ENCODE peak calls at places on chromosome 13, in four cellular contexts. F is CD8-positive, alpha-beta T cell; L is HCT116; A is A549. H is an unnamed sample.

GRCh38 chr13:94708031-94708571 is 4.2 kb downstream of the SOX21 start:
- DNase-seq in F (no peak), L (no peak), A (no peak), H (peak; percentile 44)

GRCh38 chr13:70237131-70237530 is 128.9 kb upstream of the KLHL1 start:
- DNase-seq in F (no peak), L (no peak), A (no peak), H (no peak)

GRCh38 chr13:66424417-66424816 is 805.7 kb downstream of the PCDH9 start:
- DNase-seq in F (no peak), L (no peak), A (no peak), H (no peak)

GRCh38 chr13:84479656-84480055 is 597.4 kb upstream of the SLITRK1 start:
- DNase-seq in F (no peak), L (peak; percentile 21), A (no peak), H (no peak)

GRCh38 chr13:80083516-80084085 is 257.3 kb downstream of the SPRY2 start:
- DNase-seq in F (no peak), L (no peak), A (no peak), H (no peak)

GRCh38 chr13:110711778-110712070 is 1.8 kb upstream of the ING1 start:
- DNase-seq in F (no peak), L (no peak), A (no peak), H (no peak)

GRCh38 chr13:49608932-49609331 is 19.4 kb upstream of the ARL11 start:
- DNase-seq in F (no peak), L (no peak), A (no peak), H (no peak)

GRCh38 chr13:106802917-106803316 is 235.0 kb upstream of the ARGLU1 start:
- DNase-seq in F (no peak), L (no peak), A (no peak), H (no peak)

GRCh38 chr13:93758575-93758974 is 532.0 kb downstream of the GPC6 start:
- DNase-seq in F (no peak), L (no peak), A (no peak), H (no peak)

GRCh38 chr13:76852991-76853390 is 33.2 kb downstream of the KCTD12 start:
- DNase-seq in F (no peak), L (no peak), A (no peak), H (no peak)

GRCh38 chr13:52092087-52092486 is 36.8 kb downstream of the NEK5 start:
- DNase-seq in F (no peak), L (no peak), A (no peak), H (no peak)

GRCh38 chr13:53398051-53398450 is 369.4 kb downstream of the OLFM4 start:
- DNase-seq in F (no peak), L (no peak), A (no peak), H (no peak)

GRCh38 chr13:28754698-28755545 is 36.2 kb upstream of the SLC46A3 start:
- DNase-seq in F (no peak), L (peak; percentile 19), A (peak; percentile 40), H (peak; percentile 25)

GRCh38 chr13:40470665-40471064 is 195.8 kb downstream of the FOXO1 start:
- DNase-seq in F (no peak), L (no peak), A (no peak), H (no peak)

GRCh38 chr13:98228661-98229349 is 51.7 kb upstream of the RNF113B start:
- DNase-seq in F (no peak), L (no peak), A (no peak), H (no peak)

GRCh38 chr13:92806215-92806614 is 420.4 kb upstream of the GPC6 start:
- DNase-seq in F (no peak), L (no peak), A (no peak), H (peak; percentile 3)

GRCh38 chr13:83085186-83085900 is 796.9 kb downstream of the SLITRK1 start:
- DNase-seq in F (no peak), L (no peak), A (no peak), H (no peak)

GRCh38 chr13:77698211-77699058 is 948 bp downstream of the SLAIN1 start:
- DNase-seq in F (peak; percentile 66), L (no peak), A (no peak), H (peak; percentile 71)

GRCh38 chr13:57314897-57315520 is 148.0 kb downstream of the PRR20E start:
- DNase-seq in F (no peak), L (no peak), A (no peak), H (no peak)

GRCh38 chr13:111385182-111385857 is 64.9 kb downstream of the TEX29 start:
- DNase-seq in F (no peak), L (no peak), A (no peak), H (no peak)

GRCh38 chr13:51020600-51020999 is 90.5 kb downstream of the C13orf42 start:
- DNase-seq in F (no peak), L (no peak), A (no peak), H (no peak)

GRCh38 chr13:64817721-64818120 is 2412.4 kb downstream of the PCDH9 start:
- DNase-seq in F (no peak), L (no peak), A (no peak), H (no peak)

GRCh38 chr13:102039264-102039663 is 362.6 kb downstream of the FGF14 start:
- DNase-seq in F (no peak), L (no peak), A (no peak), H (no peak)

GRCh38 chr13:42970824-42971669 is 21.0 kb downstream of the EPSTI1 start:
- DNase-seq in F (no peak), L (peak; percentile 61), A (peak; percentile 53), H (peak; percentile 54)

GRCh38 chr13:31050486-31051400 is 111.0 kb downstream of the HSPH1 start:
- DNase-seq in F (no peak), L (no peak), A (no peak), H (no peak)

GRCh38 chr13:50236898-50237318 is 221.7 kb downstream of the KCNRG start:
- DNase-seq in F (peak; percentile 37), L (no peak), A (no peak), H (peak; percentile 62)

GRCh38 chr13:73837147-73837546 is 297.1 kb downstream of the KLF12 start:
- DNase-seq in F (no peak), L (no peak), A (no peak), H (no peak)

GRCh38 chr13:73832203-73832602 is 302.0 kb downstream of the KLF12 start:
- DNase-seq in F (no peak), L (no peak), A (peak; percentile 6), H (no peak)

GRCh38 chr13:73833331-73834070 is 300.7 kb downstream of the KLF12 start:
- DNase-seq in F (no peak), L (no peak), A (no peak), H (no peak)

DNA sequence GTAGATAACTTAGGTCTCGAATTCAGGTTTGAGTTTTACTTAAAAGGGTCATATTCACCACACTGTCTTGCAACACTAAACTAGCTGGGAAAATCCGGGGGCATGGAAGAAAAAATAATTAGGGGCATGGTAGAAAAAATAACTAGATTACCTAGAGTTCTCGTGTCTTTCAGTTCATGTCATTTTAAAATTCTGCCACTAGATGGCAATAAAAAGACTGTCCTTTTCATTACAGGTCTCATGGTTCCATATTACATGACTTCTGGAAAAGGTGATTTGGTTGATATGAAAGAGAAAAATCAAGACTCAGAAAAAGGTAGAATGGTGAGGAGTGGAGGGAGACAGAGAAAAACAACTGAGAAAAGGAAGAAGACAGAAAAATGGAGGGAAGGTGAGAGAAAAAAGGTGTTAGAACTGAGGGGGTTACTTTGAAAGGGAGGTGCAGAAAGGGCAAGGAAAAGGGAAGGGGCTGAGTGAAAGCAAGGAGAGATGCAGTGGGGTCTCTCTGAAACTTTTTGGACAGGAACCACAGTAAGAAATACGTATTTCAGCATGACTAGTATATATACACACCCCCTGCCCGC is 299.0 kb downstream of the KLF12 start:
- DNase-seq in F (no peak), L (peak; percentile 22), A (peak; percentile 30), H (peak; percentile 42)
- TF ChIP-seq CTCF in F (peak; percentile 90), L (peak; percentile 67), A (peak; percentile 56), H (peak; percentile 48)

GRCh38 chr13:112522578-112522977 is 65.4 kb downstream of the TUBGCP3 start:
- DNase-seq in F (no peak), L (no peak), A (no peak), H (no peak)

GRCh38 chr13:112519517-112520060 is 68.4 kb downstream of the TUBGCP3 start:
- DNase-seq in F (no peak), L (no peak), A (no peak), H (no peak)

GRCh38 chr13:112525306-112525945 is 62.5 kb downstream of the TUBGCP3 start:
- DNase-seq in F (no peak), L (no peak), A (no peak), H (no peak)

GRCh38 chr13:112516218-112516617 is 71.7 kb downstream of the TUBGCP3 start:
- DNase-seq in F (no peak), L (no peak), A (no peak), H (no peak)

GRCh38 chr13:112521073-112521685 is 66.8 kb downstream of the TUBGCP3 start:
- DNase-seq in F (no peak), L (no peak), A (no peak), H (no peak)
- TF ChIP-seq CTCF in F (no peak), L (no peak), A (no peak), H (no peak)

GRCh38 chr13:59176775-59177174 is 987.0 kb downstream of the DIAPH3 start:
- DNase-seq in F (no peak), L (no peak), A (peak; percentile 5), H (peak; percentile 15)
- TF ChIP-seq CTCF in F (no peak), L (no peak), A (no peak), H (no peak)

GRCh38 chr13:60335531-60335930 is 61.5 kb upstream of the TDRD3 start:
- DNase-seq in F (no peak), L (no peak), A (peak; percentile 5), H (no peak)
- TF ChIP-seq CTCF in F (peak; percentile 68), L (peak; percentile 58), A (peak; percentile 39), H (peak; percentile 15)

DNA sequence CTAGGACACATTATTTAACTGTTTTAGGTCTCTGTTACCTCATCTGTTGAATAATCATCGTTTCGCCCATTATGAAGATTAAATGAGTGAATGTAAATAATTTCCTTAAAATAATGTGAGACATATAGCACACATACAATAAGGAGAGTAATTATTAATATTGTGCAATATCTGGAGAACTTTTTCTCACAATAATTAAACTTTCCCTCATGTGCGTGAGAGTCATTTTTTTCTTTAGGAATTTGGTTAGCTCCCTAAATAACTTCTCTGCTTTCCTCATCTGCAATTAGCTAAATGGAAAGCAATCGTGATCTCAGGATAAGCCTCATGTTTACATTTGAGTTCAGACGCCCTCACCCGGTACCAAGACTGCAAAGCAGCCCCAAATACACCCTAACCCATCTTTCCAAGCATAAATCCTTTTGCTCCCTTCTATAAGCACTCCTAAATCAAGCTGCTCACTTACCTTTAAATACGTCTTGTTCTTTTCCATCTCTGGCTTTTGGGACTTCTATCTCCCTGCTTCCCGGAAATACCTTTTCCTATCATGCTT is 78.8 kb downstream of the MZT1 start:
- DNase-seq in F (no peak), L (peak; percentile 1), A (peak; percentile 4), H (no peak)
- TF ChIP-seq CTCF in F (no peak), L (peak; percentile 35), A (no peak), H (no peak)

GRCh38 chr13:99505814-99506269 is 4.6 kb downstream of the TM9SF2 start:
- DNase-seq in F (no peak), L (no peak), A (peak; percentile 3), H (no peak)
- TF ChIP-seq CTCF in F (peak; percentile 81), L (peak; percentile 56), A (peak; percentile 35), H (no peak)

H was measured in GM20000.